ENCODE peak calls at places on chromosomes 3 and 15, in nine cellular contexts. C is activated CD8-positive, alpha-beta T cell treated with anti-CD3 and anti-CD28 coated beads, Interleukin-2, amount 10 ng/mL, durations not matched to agents 7 days and 5 days; J is mucosa of descending colon; O is CD8-positive, alpha-beta T cell; Q is gastroesophageal sphincter; B is esophagus mucosa; G is upper lobe of left lung; A is stimulated activated effector memory CD8-positive, alpha-beta T cell treated with anti-CD3 and anti-CD28 coated beads, Interleukin-12 subunit alpha, Interleukin-12 subunit beta, amount 100 ng/mL, for 72 hours; I is heart right ventricle. S is an unnamed sample.

GRCh38 chr15:68020685-68021084 is 33.4 kb upstream of the PIAS1 start:
- ATAC-seq in C (no peak), J (no peak), O (no peak), Q (no peak), B (no peak), G (no peak), A (no peak), I (no peak), S (no peak)

GRCh38 chr3:59839283-59839682 is 789.5 kb upstream of the CFAP20DC start:
- ATAC-seq in C (no peak), J (no peak), O (no peak), Q (no peak), B (no peak), G (no peak), A (no peak), I (no peak), S (no peak)

GRCh38 chr15:76321602-76322001 is 10.3 kb upstream of the ETFA start:
- ATAC-seq in C (no peak), J (no peak), O (no peak), Q (no peak), B (no peak), G (no peak), A (no peak), I (peak), S (no peak)

GRCh38 chr3:139280027-139280671 is 63.7 kb upstream of the MRPS22 start:
- ATAC-seq in C (no peak), J (no peak), O (no peak), Q (no peak), B (no peak), G (no peak), A (no peak), I (no peak), S (no peak)

GRCh38 chr3:141321109-141321497 is 47.2 kb upstream of the ZBTB38 start:
- ATAC-seq in C (peak), J (peak), O (peak), Q (no peak), B (peak), G (peak), A (no peak), I (no peak), S (no peak)

GRCh38 chr3:74750901-74751300 is 136.4 kb upstream of the CNTN3 start:
- ATAC-seq in C (no peak), J (no peak), O (no peak), Q (no peak), B (no peak), G (no peak), A (no peak), I (no peak), S (no peak)

GRCh38 chr15:90054618-90055097 is 47.6 kb downstream of the IDH2 start:
- ATAC-seq in C (no peak), J (no peak), O (no peak), Q (no peak), B (no peak), G (no peak), A (no peak), I (no peak), S (no peak)

GRCh38 chr15:90988249-90988648 is 6.1 kb downstream of the PRC1 start:
- ATAC-seq in C (no peak), J (peak), O (no peak), Q (no peak), B (no peak), G (no peak), A (no peak), I (peak), S (no peak)

GRCh38 chr3:46286936-46287335 is 44.7 kb downstream of the CCR3 start:
- ATAC-seq in C (no peak), J (no peak), O (no peak), Q (no peak), B (no peak), G (no peak), A (peak), I (no peak), S (peak)

GRCh38 chr3:25009665-25010064 is 418.4 kb upstream of the RARB start:
- ATAC-seq in C (no peak), J (no peak), O (no peak), Q (no peak), B (no peak), G (no peak), A (no peak), I (no peak), S (no peak)

GRCh38 chr3:58049143-58049785 is 41.0 kb downstream of the FLNB start:
- ATAC-seq in C (no peak), J (peak), O (no peak), Q (peak), B (peak), G (peak), A (no peak), I (peak), S (no peak)

GRCh38 chr3:50192689-50193141 is 1.3 kb downstream of the GNAT1 start:
- ATAC-seq in C (peak), J (peak), O (peak), Q (no peak), B (peak), G (no peak), A (peak), I (peak), S (peak)

GRCh38 chr3:113002033-113002432 is 11.2 kb downstream of the GTPBP8 start:
- ATAC-seq in C (no peak), J (no peak), O (no peak), Q (no peak), B (no peak), G (no peak), A (no peak), I (no peak), S (no peak)

GRCh38 chr3:187951452-187952190 is 202.3 kb upstream of the LPP start:
- ATAC-seq in C (peak), J (peak), O (no peak), Q (no peak), B (no peak), G (no peak), A (peak), I (no peak), S (peak)

GRCh38 chr15:81334768-81335447 is 11.0 kb upstream of the STARD5 start:
- ATAC-seq in C (no peak), J (peak), O (no peak), Q (no peak), B (no peak), G (no peak), A (no peak), I (no peak), S (no peak)

GRCh38 chr15:48833526-48833925 is 22.7 kb upstream of the CEP152 start:
- ATAC-seq in C (no peak), J (no peak), O (no peak), Q (no peak), B (no peak), G (no peak), A (no peak), I (no peak), S (no peak)

GRCh38 chr15:39171944-39172368 is 408.9 kb upstream of the THBS1 start:
- ATAC-seq in C (no peak), J (peak), O (no peak), Q (peak), B (peak), G (peak), A (peak), I (peak), S (peak)

GRCh38 chr3:119240101-119240581 is 537 bp downstream of the B4GALT4 start:
- ATAC-seq in C (peak), J (peak), O (peak), Q (peak), B (peak), G (no peak), A (peak), I (peak), S (peak)

GRCh38 chr3:19920401-19921075 is 13.5 kb downstream of the EFHB start:
- ATAC-seq in C (no peak), J (no peak), O (no peak), Q (no peak), B (no peak), G (no peak), A (no peak), I (no peak), S (no peak)

GRCh38 chr3:82261013-82261412 is 499.6 kb upstream of the GBE1 start:
- ATAC-seq in C (no peak), J (no peak), O (no peak), Q (no peak), B (no peak), G (no peak), A (no peak), I (no peak), S (no peak)

S was measured in activated T-helper 17 cell treated with anti-CD3 and anti-CD28 coated beads, Interleukin-2, amount 50 U/mL, for 72 hours.